ENCODE peak calls at places on chromosomes 6 and 20, in nine cellular contexts. R, H, T, E, Z, K, U, A and C are unnamed samples.

GRCh38 chr6:150118642-150119041 is 24.2 kb upstream of the PPP1R14C start:
- DNase-seq in E (no peak), R (no peak), H (no peak), Z (no peak), A (no peak), U (no peak), T (no peak), K (no peak), C (no peak)

GRCh38 chr6:111758608-111759293 is 114.5 kb downstream of the FYN start:
- DNase-seq in K (no peak), H (no peak), R (no peak), U (no peak), A (no peak), Z (no peak), T (no peak), E (no peak), C (peak)

GRCh38 chr20:21450572-21450971 is 53.2 kb upstream of the NKX2-4 start:
- DNase-seq in K (no peak), E (peak), U (no peak), A (no peak), Z (no peak), T (no peak), H (no peak), R (no peak), C (no peak)

GRCh38 chr6:157238346-157238745 is 85.0 kb downstream of the TMEM242 start:
- DNase-seq in R (no peak), H (no peak), K (no peak), T (no peak), E (no peak), U (no peak), A (no peak), Z (no peak), C (no peak)

GRCh38 chr6:43204271-43205105 is 22.5 kb downstream of the CUL9 start:
- DNase-seq in R (no peak), E (no peak), K (no peak), A (no peak), U (no peak), T (no peak), H (no peak), Z (no peak), C (no peak)

GRCh38 chr6:41477572-41477971 is 68.6 kb upstream of the FOXP4 start:
- DNase-seq in H (peak), R (no peak), T (no peak), U (no peak), K (no peak), Z (no peak), E (no peak), A (no peak), C (no peak)

GRCh38 chr20:64115171-64115911 is 8.0 kb upstream of the NPBWR2 start:
- DNase-seq in E (no peak), R (no peak), U (no peak), T (no peak), A (no peak), K (peak), H (no peak), Z (no peak), C (no peak)

GRCh38 chr20:31675828-31676533 is 38.3 kb downstream of the COX4I2 start:
- DNase-seq in U (no peak), R (no peak), K (no peak), Z (no peak), E (no peak), H (no peak), T (no peak), A (peak), C (peak)

GRCh38 chr6:162377735-162378134 is 349.8 kb downstream of the PRKN start:
- DNase-seq in R (no peak), U (peak), T (no peak), A (no peak), E (no peak), K (no peak), H (no peak), Z (no peak), C (no peak)

GRCh38 chr6:100484474-100484873 is 19.8 kb upstream of the SIM1 start:
- DNase-seq in T (no peak), A (no peak), R (no peak), E (no peak), H (no peak), U (no peak), Z (no peak), K (no peak), C (no peak)

GRCh38 chr6:25637946-25638345 is 14.1 kb upstream of the SCGN start:
- DNase-seq in E (no peak), K (no peak), A (no peak), R (peak), Z (no peak), T (no peak), H (peak), U (no peak), C (no peak)

GRCh38 chr20:41108531-41108930 is 28.8 kb upstream of the PLCG1 start:
- DNase-seq in A (no peak), T (no peak), K (no peak), H (no peak), E (no peak), R (no peak), Z (no peak), U (no peak), C (no peak)

GRCh38 chr6:40695750-40696415 is 108.7 kb upstream of the LRFN2 start:
- DNase-seq in A (no peak), K (no peak), E (no peak), R (no peak), T (no peak), Z (no peak), U (no peak), H (no peak), C (no peak)

GRCh38 chr20:33262658-33263065 is 20.4 kb upstream of the BPIFB1 start:
- DNase-seq in K (no peak), T (no peak), U (peak), E (peak), H (peak), Z (no peak), A (peak), R (peak), C (no peak)

GRCh38 chr20:45368221-45368980 is 5.4 kb downstream of the SYS1 start:
- DNase-seq in U (no peak), R (no peak), K (no peak), E (no peak), A (no peak), T (no peak), Z (no peak), H (no peak), C (no peak)

GRCh38 chr6:160634706-160635105 is 29.4 kb downstream of the LPA start:
- DNase-seq in T (no peak), E (no peak), H (no peak), U (no peak), R (no peak), K (no peak), A (no peak), Z (no peak), C (no peak)

GRCh38 chr6:3884007-3884745 is 35.0 kb downstream of the FAM50B start:
- DNase-seq in U (peak), R (peak), Z (no peak), H (no peak), T (no peak), K (no peak), A (peak), E (peak), C (no peak)

GRCh38 chr6:75800133-75800532 is 51.1 kb downstream of the MYO6 start:
- DNase-seq in K (no peak), R (no peak), A (no peak), E (no peak), U (no peak), T (no peak), H (no peak), Z (no peak), C (no peak)

GRCh38 chr6:106724337-106724736 is 95.0 kb downstream of the QRSL1 start:
- DNase-seq in Z (no peak), U (no peak), H (no peak), E (no peak), K (no peak), T (no peak), A (no peak), R (no peak), C (no peak)

GRCh38 chr20:20304942-20305341 is 63.0 kb upstream of the INSM1 start:
- DNase-seq in U (no peak), K (no peak), T (no peak), Z (no peak), E (no peak), R (no peak), A (no peak), H (no peak), C (no peak)

GRCh38 chr6:163405412-163406309 is 8.9 kb upstream of the QKI start:
- DNase-seq in K (no peak), R (no peak), T (peak), U (no peak), Z (peak), H (no peak), A (no peak), E (no peak), C (no peak)

GRCh38 chr6:137579612-137580011 is 85.4 kb upstream of the OLIG3 start:
- DNase-seq in Z (no peak), U (no peak), K (no peak), A (no peak), R (no peak), E (no peak), H (no peak), T (no peak), C (no peak)

GRCh38 chr20:15236812-15237211 is 899.4 kb upstream of the FLRT3 start:
- DNase-seq in A (peak), H (peak), K (no peak), R (peak), E (peak), U (peak), Z (no peak), T (no peak), C (no peak)

GRCh38 chr6:148423601-148424270 is 81.1 kb downstream of the SASH1 start:
- DNase-seq in T (no peak), U (peak), Z (no peak), A (peak), H (no peak), E (no peak), R (no peak), K (no peak), C (no peak)

DNA sequence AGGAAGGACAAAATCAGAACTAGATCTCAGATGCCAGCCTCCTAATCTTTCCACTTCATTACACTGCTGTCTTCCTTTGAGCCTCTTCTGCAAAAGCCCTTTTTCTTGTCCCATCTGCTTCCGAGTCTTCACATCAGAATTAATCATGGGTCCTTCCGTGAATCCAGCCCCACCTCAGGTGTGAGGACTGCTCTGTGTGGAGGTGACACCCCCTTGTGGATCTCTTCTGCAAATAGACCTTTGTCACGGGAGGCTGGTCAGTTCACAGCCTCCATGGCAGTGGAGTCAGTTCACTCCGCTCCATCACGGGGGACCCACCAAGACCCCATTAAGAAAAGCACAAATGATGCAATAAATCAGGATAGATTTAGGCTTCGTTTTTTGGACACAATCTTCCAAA is 171.1 kb downstream of the ADAT2 start:
- DNase-seq in H (peak), T (no peak), E (peak), A (peak), Z (no peak), R (peak), K (no peak), U (peak), C (no peak)
- TF ChIP-seq CTCF in H (peak), T (peak), E (peak), A (peak), Z (no peak), R (peak), K (peak), U (peak), C (no peak)

GRCh38 chr20:42276718-42277117 is 658.5 kb upstream of the CHD6 start:
- DNase-seq in U (no peak), H (peak), T (no peak), E (no peak), A (no peak), R (no peak), Z (no peak), K (no peak), C (no peak)
- H3K27ac ChIP-seq in U (no peak), H (no peak), T (no peak), E (no peak), A (no peak), R (no peak), Z (no peak), K (no peak), C (no peak)

GRCh38 chr6:30357678-30358339 is 12.9 kb downstream of the RPP21 start:
- DNase-seq in T (no peak), K (no peak), R (peak), Z (no peak), E (peak), U (peak), A (peak), H (peak), C (peak)
- H3K4me3 ChIP-seq in T (peak), K (peak), R (no peak), Z (no peak), E (peak), U (peak), A (peak), H (peak), C (peak)

GRCh38 chr20:53923745-53924369 is 146.5 kb downstream of the BCAS1 start:
- DNase-seq in T (no peak), U (no peak), K (no peak), H (no peak), Z (no peak), E (no peak), R (no peak), A (no peak), C (no peak)

GRCh38 chr20:53922901-53923314 is 147.5 kb downstream of the BCAS1 start:
- DNase-seq in U (no peak), R (no peak), A (no peak), E (no peak), K (no peak), T (no peak), Z (no peak), H (no peak), C (no peak)

GRCh38 chr20:53920647-53921245 is 149.6 kb downstream of the BCAS1 start:
- DNase-seq in U (no peak), Z (no peak), A (no peak), H (no peak), K (no peak), E (no peak), R (no peak), T (no peak), C (no peak)

GRCh38 chr20:53919886-53920285 is 150.5 kb downstream of the BCAS1 start:
- DNase-seq in K (no peak), H (no peak), U (no peak), E (no peak), R (no peak), T (no peak), Z (no peak), A (no peak), C (no peak)

DNA sequence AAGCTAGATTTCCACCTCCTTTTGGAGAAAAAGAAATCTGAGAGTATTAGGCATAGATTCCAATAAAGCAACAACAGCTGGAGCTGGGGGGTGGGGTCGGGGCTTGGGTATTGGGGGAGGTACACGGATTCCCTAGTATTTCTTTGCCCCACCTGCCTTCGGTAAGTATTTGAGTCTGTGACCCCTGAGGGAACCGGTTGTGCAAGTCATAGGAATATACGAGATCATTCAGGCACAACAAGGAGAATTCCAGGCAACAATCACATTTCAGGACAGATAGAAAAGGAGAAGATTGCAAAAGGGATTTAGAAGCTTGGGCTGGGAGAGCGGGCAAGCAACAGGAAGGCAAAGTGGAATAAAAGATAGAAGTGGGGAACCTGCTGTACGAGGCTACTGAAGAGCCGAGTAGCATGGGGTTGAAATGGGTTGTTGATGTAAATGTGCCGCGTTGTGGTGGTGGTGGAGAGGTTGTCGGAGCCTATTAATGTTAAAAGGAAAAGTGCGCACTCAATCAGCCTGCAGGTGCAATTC is 148.9 kb downstream of the BCAS1 start:
- DNase-seq in K (no peak), A (no peak), U (no peak), E (no peak), T (no peak), H (no peak), R (no peak), Z (no peak), C (no peak)
- TF ChIP-seq CTCF in K (no peak), A (no peak), U (no peak), E (no peak), T (no peak), H (no peak), R (no peak), Z (no peak), C (no peak)

GRCh38 chr6:27141472-27142015 is 106.0 kb upstream of the PRSS16 start:
- DNase-seq in U (no peak), T (no peak), H (no peak), A (no peak), E (no peak), R (no peak), K (no peak), Z (no peak), C (no peak)
- H3K27ac ChIP-seq in U (no peak), T (no peak), H (no peak), A (no peak), E (peak), R (no peak), K (no peak), Z (no peak), C (no peak)

GRCh38 chr6:170460606-170461005 is 92.5 kb downstream of the PSMB1 start:
- DNase-seq in H (no peak), U (no peak), R (no peak), Z (no peak), E (no peak), A (no peak), K (no peak), T (no peak), C (no peak)
- H3K4me3 ChIP-seq in H (no peak), U (no peak), R (no peak), Z (no peak), E (no peak), A (no peak), K (no peak), T (no peak), C (no peak)

GRCh38 chr20:35697696-35698297 is 1.4 kb downstream of the NFS1 start:
- DNase-seq in Z (no peak), A (no peak), T (no peak), K (no peak), U (no peak), R (no peak), H (no peak), E (no peak), C (no peak)

GRCh38 chr20:35698298-35699126 is 640 bp downstream of the NFS1 start:
- DNase-seq in U (no peak), Z (no peak), E (no peak), K (no peak), R (no peak), H (peak), A (no peak), T (no peak), C (no peak)

GRCh38 chr20:35700625-35701148 is 1.5 kb downstream of the ROMO1 start:
- DNase-seq in K (no peak), R (no peak), T (no peak), H (no peak), A (no peak), E (no peak), Z (no peak), U (no peak), C (no peak)

GRCh38 chr20:35699914-35700624 is 864 bp downstream of the ROMO1 start:
- DNase-seq in E (no peak), R (no peak), A (peak), T (no peak), Z (no peak), H (no peak), U (no peak), K (no peak), C (no peak)

DNA sequence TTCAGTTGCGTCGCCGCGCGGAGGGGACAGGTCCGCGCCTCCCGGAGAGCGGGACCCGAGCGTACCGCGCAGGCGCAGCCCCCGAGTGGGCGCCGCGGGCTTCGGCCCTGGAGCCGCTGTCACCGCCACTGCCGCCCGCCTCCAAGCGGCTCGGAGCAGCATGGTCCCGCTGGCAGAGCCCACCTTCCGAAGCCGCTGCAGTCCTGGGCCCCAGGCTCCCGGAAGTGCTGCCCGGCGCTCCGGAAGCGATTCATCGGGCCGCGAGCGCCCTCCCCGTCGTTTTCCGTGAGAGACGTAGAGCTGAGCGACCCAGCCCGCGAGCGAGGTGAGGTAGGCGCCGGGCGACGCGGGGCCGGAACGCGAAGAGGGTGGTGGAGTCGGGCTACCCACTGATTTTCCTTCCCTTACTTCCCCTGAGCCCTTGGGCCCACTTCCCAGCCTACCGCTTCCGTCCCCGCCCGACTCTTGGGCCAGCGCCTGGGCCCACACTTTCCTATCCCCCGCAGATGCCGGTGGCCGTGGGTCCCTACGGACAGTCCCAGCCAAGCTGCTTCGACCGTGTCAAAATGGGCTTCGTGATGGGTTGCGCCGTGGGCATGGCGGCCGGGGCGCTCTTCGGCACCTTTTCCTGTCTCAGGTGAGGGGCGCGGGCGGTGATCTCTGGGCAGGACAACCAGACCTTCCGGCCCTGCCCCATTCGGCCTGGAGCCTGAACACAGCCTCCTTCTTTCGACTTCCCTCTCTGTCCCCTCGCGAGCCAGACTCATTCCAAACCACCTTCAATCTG is at the start of the genes NFS1 and ROMO1:
- DNase-seq in E (peak), Z (peak), R (peak), K (peak), H (peak), T (peak), U (peak), A (peak), C (peak)
- TF ChIP-seq CTCF in E (peak), Z (peak), R (no peak), K (peak), H (peak), T (peak), U (peak), A (peak), C (peak)

GRCh38 chr6:32181890-32182529 is 2.0 kb downstream of the AGER start:
- DNase-seq in A (no peak), T (no peak), R (no peak), H (no peak), K (peak), Z (no peak), E (no peak), U (no peak), C (no peak)

GRCh38 chr6:32181148-32181702 is 2.8 kb downstream of the AGER start:
- DNase-seq in E (no peak), T (no peak), R (no peak), H (no peak), K (peak), U (no peak), Z (no peak), A (no peak), C (no peak)

GRCh38 chr6:32178547-32179440 is 589 bp downstream of the RNF5 start:
- DNase-seq in T (no peak), U (no peak), E (no peak), R (no peak), Z (no peak), K (no peak), A (no peak), H (no peak), C (no peak)

GRCh38 chr6:32177788-32178546 is at the start of gene RNF5:
- DNase-seq in A (peak), Z (peak), U (peak), R (peak), T (peak), K (peak), E (peak), H (peak), C (peak)

GRCh38 chr6:32179746-32180405 is 1.7 kb downstream of the RNF5 start:
- DNase-seq in A (no peak), U (no peak), R (no peak), E (no peak), H (no peak), T (no peak), Z (no peak), K (no peak), C (no peak)
- H3K27ac ChIP-seq in A (no peak), U (no peak), R (no peak), E (no peak), H (no peak), T (peak), Z (peak), K (no peak), C (no peak)